ENCODE peak calls at places on chromosomes 1 and 21, in seven cellular contexts. M is uterus, P is cardiac fibroblast, N is Peyer's patch, O is BE2C, B is RWPE1, D is AG10803. U is an unnamed sample.

GRCh38 chr1:20048563-20048962 is 21.4 kb upstream of the PLA2G5 start:
- DNase-seq in M (no peak), N (no peak), P (no peak), O (no peak), B (no peak), D (no peak), U (no peak)

GRCh38 chr1:204294371-204294770 is 65.4 kb downstream of the PLEKHA6 start:
- DNase-seq in O (no peak), P (peak; percentile 89), B (peak; percentile 90), M (peak; percentile 84), D (peak; percentile 93), N (no peak), U (peak; percentile 91)

GRCh38 chr1:76682152-76682551 is 185.1 kb upstream of the ST6GALNAC5 start:
- DNase-seq in P (no peak), D (no peak), B (no peak), M (no peak), N (no peak), O (no peak), U (no peak)

GRCh38 chr1:202235856-202236837 is 42.5 kb downstream of the LGR6 start:
- DNase-seq in D (peak; percentile 90), O (peak; percentile 86), M (peak; percentile 34), P (peak; percentile 94), N (peak; percentile 84), B (peak; percentile 100), U (peak; percentile 95)

GRCh38 chr1:8359617-8360481 is 41.9 kb downstream of the SLC45A1 start:
- DNase-seq in B (no peak), O (no peak), P (no peak), D (no peak), N (no peak), M (no peak), U (no peak)

GRCh38 chr1:115373305-115373704 is 35.3 kb upstream of the NGF start:
- DNase-seq in B (peak; percentile 3), M (no peak), D (peak; percentile 96), O (no peak), N (no peak), P (peak; percentile 84), U (peak; percentile 90)

GRCh38 chr1:36838866-36839265 is 195.4 kb downstream of the GRIK3 start:
- DNase-seq in B (no peak), N (no peak), M (no peak), O (no peak), D (no peak), P (no peak), U (no peak)

GRCh38 chr1:90711696-90712095 is 5.4 kb downstream of the BARHL2 start:
- DNase-seq in B (no peak), M (no peak), D (no peak), O (no peak), N (no peak), P (no peak), U (no peak)

GRCh38 chr1:33255347-33256311 is 663 bp upstream of the ZNF362 start:
- DNase-seq in M (peak; percentile 66), B (peak; percentile 55), O (peak; percentile 21), D (peak; percentile 68), P (peak; percentile 48), N (peak; percentile 87), U (peak; percentile 24)

GRCh38 chr1:234778215-234779159 is 168.5 kb upstream of the IRF2BP2 start:
- DNase-seq in O (no peak), P (no peak), D (no peak), N (no peak), M (no peak), B (no peak), U (no peak)

GRCh38 chr1:158037876-158038359 is 44.5 kb downstream of the KIRREL1 start:
- DNase-seq in B (peak; percentile 45), O (no peak), N (no peak), P (peak; percentile 63), M (peak; percentile 41), D (peak; percentile 75), U (peak; percentile 68)

GRCh38 chr1:204036882-204037645 is 35.9 kb upstream of the SOX13 start:
- DNase-seq in O (no peak), D (no peak), P (no peak), M (no peak), N (no peak), B (no peak), U (no peak)

GRCh38 chr21:41847066-41847804 is 31.9 kb downstream of the PRDM15 start:
- DNase-seq in M (no peak), B (no peak), N (no peak), O (no peak), P (no peak), D (peak; percentile 62), U (no peak)

GRCh38 chr1:216686860-216687545 is 36.2 kb downstream of the ESRRG start:
- DNase-seq in M (no peak), B (no peak), O (peak; percentile 35), P (peak; percentile 1), D (peak; percentile 7), N (no peak), U (no peak)

GRCh38 chr1:161080391-161081150 is 8.8 kb downstream of the NECTIN4 start:
- DNase-seq in B (no peak), N (no peak), O (no peak), D (peak; percentile 57), M (no peak), P (peak; percentile 58), U (no peak)

DNA sequence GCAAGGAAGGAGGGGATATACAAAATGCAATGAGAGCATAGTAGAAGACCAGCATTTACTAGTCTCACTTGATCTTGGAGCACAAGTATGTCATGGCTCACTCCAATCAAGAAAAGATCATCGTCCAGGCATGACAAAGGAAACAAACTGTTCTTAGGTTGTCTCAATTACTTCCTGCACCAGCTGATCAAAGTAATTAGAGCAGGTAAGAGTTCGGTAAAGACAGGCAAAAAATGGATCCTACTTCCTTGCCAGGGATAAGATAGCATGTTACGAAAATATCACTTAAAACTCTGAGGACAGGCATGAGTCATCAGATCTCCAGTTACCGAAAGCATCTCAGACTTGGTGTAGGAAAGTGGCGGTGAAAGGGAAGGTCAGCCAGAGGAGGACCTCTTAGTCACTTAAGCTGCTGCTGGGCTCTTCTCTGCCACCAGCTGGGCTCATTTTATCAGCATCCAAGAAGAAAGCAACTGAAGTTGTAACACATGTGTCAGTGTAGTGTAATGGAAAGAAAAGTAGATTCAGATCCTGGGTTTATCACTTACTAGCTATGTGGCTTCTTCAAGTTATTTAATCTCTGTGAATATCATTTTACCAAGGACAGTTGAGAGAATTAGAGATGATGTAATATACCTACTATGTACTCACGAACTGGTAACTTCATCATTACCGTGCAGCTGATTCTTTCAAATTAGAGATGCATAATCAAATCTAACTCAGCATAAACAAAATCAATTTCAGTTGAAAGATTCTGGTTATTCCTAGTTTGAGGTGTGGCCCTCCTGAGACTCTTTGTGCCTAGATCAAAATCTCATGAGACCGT is 46.8 kb downstream of the XCL1 start:
- DNase-seq in N (peak; percentile 53), D (peak; percentile 85), P (peak; percentile 77), B (peak; percentile 35), O (no peak), M (no peak), U (peak; percentile 69)
- TF ChIP-seq CTCF in N (no peak), D (peak; percentile 36), P (no peak), B (no peak), O (no peak), M (no peak), U (no peak)

GRCh38 chr21:20527691-20528090 is 470.5 kb upstream of the NCAM2 start:
- DNase-seq in O (peak; percentile 76), N (no peak), B (no peak), P (no peak), D (no peak), M (no peak), U (no peak)
- TF ChIP-seq CTCF in O (no peak), N (no peak), B (no peak), P (no peak), D (no peak), M (no peak), U (no peak)

DNA sequence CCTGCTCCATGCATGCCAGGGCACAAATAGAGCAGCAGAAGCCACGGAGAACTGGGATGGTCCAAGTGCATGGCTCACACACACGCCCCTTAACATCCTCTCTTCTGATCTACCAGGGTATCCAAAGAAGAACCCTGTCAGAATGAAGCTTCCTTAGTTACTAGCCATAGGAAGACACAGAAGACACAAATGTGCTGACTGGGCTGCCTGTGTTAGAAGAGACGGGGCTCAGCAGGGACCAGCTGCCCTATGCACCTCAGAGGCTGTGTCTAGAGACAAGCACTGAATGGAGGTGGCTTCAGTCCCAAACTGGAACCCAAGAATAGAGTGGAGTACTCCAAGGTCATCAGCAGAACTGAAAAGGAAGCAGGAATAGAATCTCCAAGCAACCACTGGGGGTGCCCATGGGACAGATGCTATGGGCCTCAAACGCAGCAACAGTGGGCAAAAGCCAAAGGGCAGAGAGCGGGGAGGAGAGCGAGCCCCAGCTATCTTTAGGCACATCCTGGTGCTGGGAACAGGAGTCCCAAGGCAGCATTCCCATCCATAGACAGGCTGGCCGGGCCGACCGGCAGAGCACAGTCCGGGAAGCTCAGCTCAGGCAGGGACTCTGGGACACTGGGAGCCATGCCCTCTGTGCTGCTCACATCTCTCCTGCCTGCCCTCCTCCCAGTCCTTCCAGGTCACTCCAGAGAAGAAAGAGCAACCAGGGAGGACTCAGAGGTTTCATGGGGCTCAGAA is 9.5 kb downstream of the SLC6A9 start:
- DNase-seq in N (no peak), P (no peak), M (no peak), D (no peak), B (no peak), O (no peak), U (no peak)
- TF ChIP-seq CTCF in N (no peak), P (peak; percentile 12), M (no peak), D (no peak), B (no peak), O (no peak), U (peak; percentile 24)

GRCh38 chr1:218983848-218984247 is 189.8 kb upstream of the LYPLAL1 start:
- DNase-seq in O (peak; percentile 36), D (no peak), M (no peak), N (no peak), P (no peak), B (no peak), U (no peak)
- TF ChIP-seq CTCF in O (peak; percentile 54), D (no peak), M (no peak), N (no peak), P (peak; percentile 7), B (no peak), U (peak; percentile 43)

U was measured in HFFc6.